ENCODE peak calls at places on chromosomes 12 and 14, in five cellular contexts. One of them, this sample, is unnamed.

GRCh38 chr14:55580401-55581010 is 499 bp downstream of the KTN1 start:
- DNase-seq in HT-29: peak; percentile 14
- DNase-seq in CD8-positive, alpha-beta memory T cell: peak; percentile 65
- DNase-seq in T47D: peak; percentile 35
- DNase-seq in COR-L47: no peak
- DNase-seq in this sample: peak; percentile 15

GRCh38 chr14:75437201-75438143 is 9.7 kb downstream of the JDP2 start:
- DNase-seq in CD8-positive, alpha-beta memory T cell: no peak
- DNase-seq in T47D: no peak
- DNase-seq in COR-L47: no peak
- DNase-seq in HT-29: no peak
- DNase-seq in this sample: no peak

GRCh38 chr12:2794261-2794735 is 472 bp upstream of the FKBP4 start:
- DNase-seq in HT-29: no peak
- DNase-seq in COR-L47: no peak
- DNase-seq in T47D: peak; percentile 89
- DNase-seq in CD8-positive, alpha-beta memory T cell: peak; percentile 9
- DNase-seq in this sample: peak; percentile 21

GRCh38 chr12:18008642-18009041 is 81.4 kb downstream of the RERGL start:
- DNase-seq in HT-29: no peak
- DNase-seq in CD8-positive, alpha-beta memory T cell: no peak
- DNase-seq in COR-L47: no peak
- DNase-seq in T47D: no peak
- DNase-seq in this sample: no peak

GRCh38 chr12:90075685-90076084 is 367.0 kb upstream of the ATP2B1 start:
- DNase-seq in HT-29: no peak
- DNase-seq in CD8-positive, alpha-beta memory T cell: no peak
- DNase-seq in T47D: no peak
- DNase-seq in COR-L47: no peak
- DNase-seq in this sample: no peak

GRCh38 chr12:111180830-111181726 is 187.8 kb downstream of the PHETA1 start:
- DNase-seq in HT-29: no peak
- DNase-seq in T47D: no peak
- DNase-seq in COR-L47: peak; percentile 42
- DNase-seq in CD8-positive, alpha-beta memory T cell: no peak
- DNase-seq in this sample: peak; percentile 32

GRCh38 chr12:45286621-45287020 is 70.7 kb downstream of the ANO6 start:
- DNase-seq in T47D: peak; percentile 49
- DNase-seq in COR-L47: no peak
- DNase-seq in HT-29: no peak
- DNase-seq in CD8-positive, alpha-beta memory T cell: no peak
- DNase-seq in this sample: no peak

GRCh38 chr12:2795291-2796186 is 769 bp downstream of the FKBP4 start:
- DNase-seq in HT-29: peak; percentile 66
- DNase-seq in CD8-positive, alpha-beta memory T cell: peak; percentile 70
- DNase-seq in COR-L47: peak; percentile 35
- DNase-seq in T47D: peak; percentile 96
- DNase-seq in this sample: peak; percentile 52

GRCh38 chr12:122126713-122127597 is 47.1 kb downstream of the IL31 start:
- DNase-seq in HT-29: peak; percentile 60
- DNase-seq in COR-L47: no peak
- DNase-seq in CD8-positive, alpha-beta memory T cell: no peak
- DNase-seq in T47D: peak; percentile 84
- DNase-seq in this sample: no peak

GRCh38 chr14:75249251-75249957 is 29.2 kb upstream of the FOS start:
- DNase-seq in COR-L47: no peak
- DNase-seq in T47D: peak; percentile 65
- DNase-seq in HT-29: no peak
- DNase-seq in CD8-positive, alpha-beta memory T cell: peak; percentile 96
- DNase-seq in this sample: no peak

GRCh38 chr12:87086118-87086891 is 830.1 kb upstream of the MGAT4C start:
- DNase-seq in HT-29: peak; percentile 50
- DNase-seq in CD8-positive, alpha-beta memory T cell: no peak
- DNase-seq in COR-L47: peak; percentile 35
- DNase-seq in T47D: peak; percentile 22
- DNase-seq in this sample: no peak

GRCh38 chr14:68462683-68463082 is 330.2 kb downstream of the ZFP36L1 start:
- DNase-seq in HT-29: no peak
- DNase-seq in T47D: peak; percentile 86
- DNase-seq in CD8-positive, alpha-beta memory T cell: no peak
- DNase-seq in COR-L47: no peak
- DNase-seq in this sample: no peak

GRCh38 chr12:96434107-96434506 is 33.9 kb upstream of the CDK17 start:
- DNase-seq in CD8-positive, alpha-beta memory T cell: peak; percentile 87
- DNase-seq in HT-29: no peak
- DNase-seq in T47D: no peak
- DNase-seq in COR-L47: no peak
- DNase-seq in this sample: peak; percentile 90

This sample was measured in fibroblast of gingiva.